ENCODE peak calls at places on chromosome 14, in five cellular contexts. W is CD8-positive, alpha-beta T cell; I is MM.1S; H is RWPE2; C is heart left ventricle. O is an unnamed sample.

GRCh38 chr14:86897704-86898513 is 1095.1 kb downstream of the GALC start:
- DNase-seq in W (no peak), I (no peak), H (no peak), C (no peak), O (no peak)

GRCh38 chr14:58635041-58635440 is 2.7 kb upstream of the DACT1 start:
- DNase-seq in W (no peak), I (no peak), H (no peak), C (no peak), O (no peak)

GRCh38 chr14:60092516-60092915 is 793 bp downstream of the PCNX4 start:
- DNase-seq in W (no peak), I (peak; percentile 9), H (no peak), C (peak; percentile 14), O (no peak)

GRCh38 chr14:39469094-39469710 is 37.0 kb upstream of the FBXO33 start:
- DNase-seq in W (peak; percentile 23), I (peak; percentile 36), H (no peak), C (no peak), O (no peak)

GRCh38 chr14:104563742-104564615 is 15.6 kb upstream of the C14orf180 start:
- DNase-seq in W (peak; percentile 76), I (no peak), H (no peak), C (peak; percentile 70), O (no peak)

GRCh38 chr14:51674294-51675002 is 22.7 kb downstream of the FRMD6 start:
- DNase-seq in W (no peak), I (no peak), H (no peak), C (no peak), O (no peak)

GRCh38 chr14:35213869-35214387 is 78.3 kb upstream of the PSMA6 start:
- DNase-seq in W (no peak), I (no peak), H (no peak), C (no peak), O (no peak)

GRCh38 chr14:57559561-57559960 is 65.9 kb upstream of the CCDC198 start:
- DNase-seq in W (no peak), I (no peak), H (no peak), C (no peak), O (no peak)

GRCh38 chr14:77892890-77893484 is 93.1 kb downstream of the ADCK1 start:
- DNase-seq in W (no peak), I (no peak), H (no peak), C (no peak), O (no peak)

GRCh38 chr14:68506645-68507405 is 286.0 kb downstream of the ZFP36L1 start:
- DNase-seq in W (peak; percentile 30), I (peak; percentile 49), H (no peak), C (no peak), O (no peak)

GRCh38 chr14:23351681-23352505 is 794 bp downstream of the SLC22A17 start:
- DNase-seq in W (no peak), I (no peak), H (no peak), C (no peak), O (peak; percentile 72)

GRCh38 chr14:23354990-23355389 is 2.3 kb upstream of the SLC22A17 start:
- DNase-seq in W (no peak), I (no peak), H (no peak), C (no peak), O (no peak)

GRCh38 chr14:23352506-23353432 is at the start of gene SLC22A17:
- DNase-seq in W (peak; percentile 72), I (no peak), H (peak; percentile 82), C (peak; percentile 84), O (peak; percentile 88)

GRCh38 chr14:23356036-23356435 is 3.3 kb upstream of the SLC22A17 start:
- DNase-seq in W (no peak), I (no peak), H (no peak), C (no peak), O (peak; percentile 11)

DNA sequence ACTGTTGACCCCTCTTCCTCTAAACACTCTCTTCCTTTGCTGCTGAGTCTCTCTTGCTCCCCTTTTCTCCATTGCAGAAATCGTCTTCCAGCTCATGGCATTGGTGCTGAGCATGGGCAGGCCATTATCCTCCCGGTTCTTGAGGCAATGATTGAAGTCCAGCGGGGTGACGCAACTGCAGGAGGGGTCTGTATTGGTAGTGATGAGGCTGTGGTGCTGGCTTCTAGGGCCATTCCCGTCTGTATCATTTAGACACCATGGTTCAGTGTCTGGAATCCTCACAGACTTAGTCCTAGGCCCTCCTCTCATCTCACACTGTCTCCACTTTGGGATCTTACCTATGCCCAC is 720 bp upstream of the SLC22A17 start:
- DNase-seq in W (no peak), I (no peak), H (no peak), C (no peak), O (no peak)
- H3K27ac ChIP-seq in W (no peak overlapping the region), I (no peak overlapping the region), H (no peak overlapping the region), C (no peak overlapping the region), O (peak overlapping the region; percentile 84)

GRCh38 chr14:61694830-61695694 is at the start of gene HIF1A:
- DNase-seq in W (peak; percentile 92), I (peak; percentile 94), H (peak; percentile 99), C (peak; percentile 98), O (peak; percentile 98)
- TF ChIP-seq CTCF in W (no peak), I (no peak), H (peak; percentile 67), C (no peak), O (no peak)

GRCh38 chr14:89352976-89353817 is 63.8 kb downstream of the FOXN3 start:
- DNase-seq in W (no peak), I (no peak), H (no peak), C (no peak), O (no peak)

GRCh38 chr14:89348726-89349125 is 68.3 kb downstream of the FOXN3 start:
- DNase-seq in W (no peak), I (no peak), H (no peak), C (no peak), O (no peak)

GRCh38 chr14:89349196-89350008 is 67.6 kb downstream of the FOXN3 start:
- DNase-seq in W (peak; percentile 24), I (no peak), H (no peak), C (no peak), O (no peak)

GRCh38 chr14:89351958-89352404 is 65.1 kb downstream of the FOXN3 start:
- DNase-seq in W (no peak), I (no peak), H (no peak), C (no peak), O (no peak)

GRCh38 chr14:89351364-89351957 is 65.6 kb downstream of the FOXN3 start:
- DNase-seq in W (no peak), I (no peak), H (no peak), C (peak; percentile 30), O (no peak)
- H3K4me3 ChIP-seq in W (peak overlapping the region; percentile 16), I (no peak overlapping the region), H (no peak overlapping the region), C (peak overlapping the region; percentile 24), O (peak overlapping the region; percentile 33)

GRCh38 chr14:101620039-101620788 is 58.9 kb downstream of the DIO3 start:
- DNase-seq in W (no peak), I (no peak), H (no peak), C (no peak), O (peak; percentile 72)
- H3K27ac ChIP-seq in W (no peak overlapping the region), I (no peak overlapping the region), H (no peak overlapping the region), C (no peak overlapping the region), O (no peak overlapping the region)

GRCh38 chr14:64773577-64773976 is 69.4 kb downstream of the PLEKHG3 start:
- DNase-seq in W (no peak), I (no peak), H (peak; percentile 53), C (no peak), O (no peak)

GRCh38 chr14:64770751-64771150 is 66.5 kb downstream of the PLEKHG3 start:
- DNase-seq in W (no peak), I (no peak), H (peak; percentile 73), C (no peak), O (no peak)

GRCh38 chr14:64771161-64771560 is 66.9 kb downstream of the PLEKHG3 start:
- DNase-seq in W (no peak), I (no peak), H (no peak), C (no peak), O (no peak)

GRCh38 chr14:64773046-64773445 is 68.8 kb downstream of the PLEKHG3 start:
- DNase-seq in W (no peak), I (no peak), H (no peak), C (no peak), O (no peak)

DNA sequence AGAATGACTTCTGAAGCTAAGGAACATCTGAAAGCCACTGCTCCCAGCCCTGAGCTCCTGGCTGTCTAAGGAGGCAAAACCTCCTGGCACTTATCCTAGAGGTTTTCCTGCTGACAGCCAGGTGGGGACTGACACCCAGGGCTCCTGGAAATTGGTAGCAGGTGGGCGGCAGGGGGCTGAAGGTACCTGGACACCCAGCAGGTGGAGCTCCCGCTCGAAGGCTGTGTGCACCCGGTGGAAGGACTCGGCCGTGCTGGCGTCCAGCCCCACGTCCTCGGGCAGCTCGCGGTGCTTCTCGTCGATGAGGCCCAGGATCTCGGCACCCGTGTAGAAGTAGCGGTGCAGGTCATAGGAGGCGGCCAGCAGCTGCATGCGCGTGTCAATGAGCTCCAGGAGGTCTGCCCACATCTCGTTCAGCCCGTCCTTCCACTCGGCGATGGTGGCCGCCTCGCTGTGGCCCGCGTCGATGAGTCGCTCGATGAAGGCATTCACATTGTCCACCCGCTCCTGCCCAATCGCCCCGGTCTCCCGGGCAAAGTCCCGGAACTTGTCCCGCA is 68.2 kb downstream of the PLEKHG3 start:
- DNase-seq in W (no peak), I (no peak), H (peak; percentile 72), C (no peak), O (no peak)
- TF ChIP-seq CTCF in W (no peak), I (no peak), H (no peak), C (no peak), O (no peak)

DNA sequence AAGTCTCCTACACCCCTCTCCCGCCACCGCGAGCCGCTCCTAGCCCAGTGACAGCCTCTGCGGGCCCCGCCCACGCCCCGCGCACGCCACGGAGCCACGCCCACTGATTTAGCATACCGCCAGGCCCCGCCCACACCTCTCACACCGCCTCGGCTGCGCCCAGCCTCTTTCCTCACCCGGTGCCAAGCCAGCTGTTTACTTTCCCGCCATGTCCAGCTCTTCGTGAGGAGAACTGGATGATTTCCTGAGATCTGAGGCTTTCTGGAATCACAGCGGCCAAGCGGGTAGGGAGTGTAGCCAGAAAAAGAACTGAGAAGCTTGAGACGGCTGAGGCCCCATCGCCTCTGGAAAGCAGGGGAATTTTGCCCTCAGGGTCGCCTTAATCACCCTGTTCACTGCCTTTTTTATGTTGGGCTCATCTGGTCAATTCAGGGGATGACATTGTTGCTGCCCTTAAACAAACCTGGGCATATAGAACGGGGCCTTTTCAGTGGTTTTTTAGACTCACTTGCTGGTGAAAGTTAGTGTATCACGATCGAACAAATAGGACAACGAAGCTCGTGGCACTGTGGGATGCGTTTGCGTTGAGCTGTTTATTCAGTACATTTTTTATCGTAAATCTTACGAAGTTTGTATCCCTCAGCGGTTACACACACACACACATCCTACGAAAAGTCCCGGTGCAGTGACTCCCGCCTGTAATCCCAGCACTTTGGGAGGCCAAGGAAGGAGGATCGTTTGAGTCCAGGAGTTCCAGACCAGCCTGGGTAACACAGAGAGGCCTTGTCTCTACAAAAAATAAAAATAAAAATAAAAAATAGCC is at the start of gene RNF212B:
- DNase-seq in W (peak; percentile 79), I (peak; percentile 70), H (peak; percentile 97), C (peak; percentile 82), O (peak; percentile 83)
- H3K4me3 ChIP-seq in W (peak within 1 kb of the TSS; percentile 9), I (peak within 1 kb of the TSS; percentile 34), H (peak within 1 kb of the TSS; percentile 5), C (peak within 1 kb of the TSS; percentile 45), O (peak within 1 kb of the TSS; percentile 64)

DNA sequence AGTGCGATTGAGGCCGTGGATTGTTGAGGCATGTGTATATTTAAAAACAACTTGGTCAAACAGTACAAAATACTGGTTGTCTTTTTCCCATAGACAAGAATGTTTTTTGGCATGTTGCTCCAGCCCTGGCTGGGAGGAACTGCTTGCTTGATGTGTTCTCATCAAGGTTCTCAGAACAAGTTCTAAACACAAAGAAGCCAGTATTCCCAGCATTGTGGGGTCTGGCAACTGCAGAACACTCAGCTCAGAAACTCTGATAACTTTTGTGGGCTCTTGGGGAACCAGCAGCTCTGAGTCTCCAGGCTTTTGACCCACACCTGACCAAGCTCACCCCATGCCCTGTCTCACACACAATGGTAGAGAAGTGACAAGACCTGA is 27.1 kb upstream of the DICER1 start:
- DNase-seq in W (no peak), I (no peak), H (no peak), C (peak; percentile 57), O (peak; percentile 65)
- H3K27ac ChIP-seq in W (no peak overlapping the region), I (no peak overlapping the region), H (no peak overlapping the region), C (peak overlapping the region; percentile 87), O (peak overlapping the region; percentile 17)

GRCh38 chr14:102592969-102593840 is 756 bp downstream of the RCOR1 start:
- DNase-seq in W (peak; percentile 61), I (peak; percentile 37), H (no peak), C (peak; percentile 55), O (no peak)
- TF ChIP-seq CTCF in W (peak; percentile 50), I (peak; percentile 9), H (peak; percentile 54), C (peak; percentile 46), O (no peak)

O was measured in coronary artery.